ENCODE peak calls at places on chromosomes 2 and 18, in five cellular contexts. Z is dorsolateral prefrontal cortex, F is neural crest cell, U is nephron progenitor cell, R is neural progenitor cell. I is an unnamed sample.

GRCh38 chr18:58495634-58496033 is 133.3 kb downstream of the ALPK2 start:
- DNase-seq in U (no peak), Z (no peak), F (no peak), R (no peak), I (no peak)

GRCh38 chr2:64260817-64261216 is 116.6 kb upstream of the PELI1 start:
- DNase-seq in F (no peak), U (no peak), Z (peak), R (peak), I (peak)

GRCh38 chr18:26549486-26550435 is 1.4 kb upstream of the KCTD1 start:
- DNase-seq in U (peak), R (peak), F (peak), Z (peak), I (peak)

GRCh38 chr2:74010087-74010541 is 25.4 kb downstream of the TET3 start:
- DNase-seq in F (no peak), Z (no peak), U (no peak), R (no peak), I (no peak)

GRCh38 chr18:73842795-73843394 is 304.7 kb downstream of the FBXO15 start:
- DNase-seq in R (peak), F (peak), U (peak), Z (peak), I (peak)

GRCh38 chr18:57214976-57215375 is 68.1 kb downstream of the BOD1L2 start:
- DNase-seq in U (no peak), F (no peak), Z (no peak), R (no peak), I (no peak)

GRCh38 chr2:148642112-148642744 is 2.3 kb upstream of the EPC2 start:
- DNase-seq in F (no peak), U (no peak), Z (no peak), R (no peak), I (no peak)

GRCh38 chr2:8242734-8243133 is 439.1 kb upstream of the ID2 start:
- DNase-seq in R (no peak), Z (no peak), F (no peak), U (no peak), I (peak)

GRCh38 chr2:189681903-189682302 is 7.4 kb downstream of the ANKAR start:
- DNase-seq in Z (no peak), U (no peak), R (no peak), F (no peak), I (no peak)

GRCh38 chr2:78355967-78356366 is 669.5 kb upstream of the REG3G start:
- DNase-seq in R (no peak), Z (no peak), F (no peak), U (no peak), I (no peak)

DNA sequence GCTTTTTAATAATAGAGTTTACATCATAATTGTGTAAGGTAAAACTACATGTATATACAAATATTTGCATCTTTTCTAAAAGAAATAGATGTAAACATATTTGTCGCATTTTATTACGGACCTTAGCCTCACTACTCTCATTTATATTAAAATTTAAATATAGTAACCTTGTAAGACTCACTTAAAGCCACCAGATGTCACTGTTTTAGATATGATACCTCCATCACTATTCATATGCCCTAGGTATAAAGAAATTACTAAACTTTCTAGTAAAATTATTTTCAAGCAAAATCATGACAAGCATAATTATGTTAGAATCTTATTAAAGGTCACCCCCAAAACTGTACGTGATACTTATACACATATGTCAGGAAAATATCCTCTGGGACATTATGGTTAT is 674.3 kb upstream of the REG3G start:
- DNase-seq in R (peak), F (no peak), Z (no peak), U (no peak), I (no peak)
- TF ChIP-seq CTCF in R (peak), F (peak), Z (peak), U (peak), I (peak)

DNA sequence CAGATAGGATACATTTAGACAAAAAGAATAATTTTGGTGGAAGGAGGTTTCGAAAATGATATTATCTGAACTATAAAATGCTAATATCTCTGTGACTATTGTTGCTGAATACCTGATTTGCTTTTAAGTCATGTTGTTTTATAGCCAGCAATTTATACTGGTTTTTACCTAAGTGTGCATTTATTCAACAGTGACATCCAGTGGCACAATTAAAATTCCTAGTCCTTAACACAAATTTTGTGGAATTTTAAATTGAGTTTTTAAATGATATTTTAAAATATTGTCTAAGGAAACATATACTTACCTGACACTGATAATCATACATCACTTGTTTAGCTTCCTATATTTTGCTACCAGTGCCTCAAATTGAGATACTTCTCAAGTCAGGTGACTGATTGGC is 144.8 kb downstream of the ARHGAP28 start:
- DNase-seq in R (no peak), Z (no peak), U (no peak), F (no peak), I (no peak)
- TF ChIP-seq CTCF in R (no peak), Z (no peak), U (no peak), F (no peak), I (no peak)

DNA sequence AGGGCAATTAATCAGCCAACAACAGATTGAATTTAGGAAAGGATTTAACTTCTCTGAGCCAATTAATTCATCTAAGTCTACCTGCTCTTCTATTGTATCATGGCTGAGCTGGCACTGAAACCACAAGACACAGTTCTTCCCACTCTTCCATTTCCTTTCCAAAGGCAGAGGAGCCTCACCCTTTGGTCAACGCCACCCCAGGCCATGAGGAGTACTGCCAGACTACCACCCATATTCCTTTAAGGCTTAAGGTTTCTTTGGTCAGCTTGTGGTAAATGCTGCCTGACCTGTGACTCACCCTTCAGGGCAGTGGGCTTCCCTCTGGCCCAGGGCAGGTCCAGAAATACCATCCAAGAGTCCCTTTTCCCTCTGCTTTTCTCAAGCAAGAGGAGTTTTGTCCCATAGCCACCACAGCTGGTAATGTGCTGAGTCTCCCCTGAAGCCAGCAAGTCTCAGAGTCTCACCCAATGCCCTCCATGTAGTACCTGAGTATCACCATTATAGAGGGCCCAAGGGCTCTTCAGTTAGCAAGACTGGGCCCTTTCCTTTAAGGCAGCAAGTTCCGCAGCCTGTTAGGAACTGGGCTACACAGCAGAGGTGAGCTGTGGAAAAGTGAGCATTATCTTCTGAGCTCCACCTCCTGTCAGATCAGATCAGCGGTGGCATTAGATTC is 900.5 kb upstream of the CRIM1 start:
- DNase-seq in F (no peak), R (no peak), U (no peak), Z (no peak), I (peak)
- TF ChIP-seq CTCF in F (peak), R (peak), U (peak), Z (no peak), I (peak)

GRCh38 chr2:109208071-109208950 is 79.3 kb downstream of the SH3RF3 start:
- DNase-seq in Z (no peak), F (no peak), U (no peak), R (no peak), I (no peak)
- TF ChIP-seq CTCF in Z (no peak), F (no peak), U (no peak), R (peak), I (peak)

DNA sequence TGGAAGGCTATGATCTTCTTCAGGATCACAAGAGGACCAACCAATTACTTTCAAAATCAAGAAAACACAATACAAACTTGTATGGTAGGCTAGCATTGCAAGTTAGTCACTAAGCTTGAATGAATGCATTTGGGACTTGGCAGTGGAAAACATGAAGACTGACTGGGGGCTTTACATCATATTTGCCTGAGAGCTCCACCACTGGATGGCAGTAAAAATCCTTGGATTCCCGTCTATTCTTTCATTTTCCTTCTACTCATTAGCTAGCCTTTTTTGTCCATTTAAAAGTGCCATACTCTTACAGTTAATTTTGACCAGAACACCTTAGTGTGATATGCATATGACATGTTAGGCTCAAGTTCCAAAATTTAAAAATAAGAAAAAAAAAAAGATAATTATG is 63.5 kb upstream of the RASGRP3 start:
- DNase-seq in R (peak), Z (no peak), U (no peak), F (no peak), I (no peak)
- TF ChIP-seq CTCF in R (peak), Z (peak), U (no peak), F (peak), I (peak)

GRCh38 chr18:76376225-76376624 is 118.8 kb downstream of the ZNF516 start:
- DNase-seq in U (no peak), Z (no peak), F (no peak), R (no peak), I (no peak)
- TF ChIP-seq CTCF in U (no peak), Z (no peak), F (no peak), R (no peak), I (no peak)

GRCh38 chr2:119387381-119388129 is 20.8 kb downstream of the DBI start:
- DNase-seq in R (no peak), F (no peak), U (no peak), Z (peak), I (peak)
- TF ChIP-seq CTCF in R (no peak), F (no peak), U (no peak), Z (peak), I (peak)

GRCh38 chr2:168375195-168375798 is 80.8 kb upstream of the CERS6 start:
- DNase-seq in F (no peak), Z (no peak), U (no peak), R (no peak), I (no peak)
- TF ChIP-seq CTCF in F (peak), Z (no peak), U (peak), R (peak), I (peak)

DNA sequence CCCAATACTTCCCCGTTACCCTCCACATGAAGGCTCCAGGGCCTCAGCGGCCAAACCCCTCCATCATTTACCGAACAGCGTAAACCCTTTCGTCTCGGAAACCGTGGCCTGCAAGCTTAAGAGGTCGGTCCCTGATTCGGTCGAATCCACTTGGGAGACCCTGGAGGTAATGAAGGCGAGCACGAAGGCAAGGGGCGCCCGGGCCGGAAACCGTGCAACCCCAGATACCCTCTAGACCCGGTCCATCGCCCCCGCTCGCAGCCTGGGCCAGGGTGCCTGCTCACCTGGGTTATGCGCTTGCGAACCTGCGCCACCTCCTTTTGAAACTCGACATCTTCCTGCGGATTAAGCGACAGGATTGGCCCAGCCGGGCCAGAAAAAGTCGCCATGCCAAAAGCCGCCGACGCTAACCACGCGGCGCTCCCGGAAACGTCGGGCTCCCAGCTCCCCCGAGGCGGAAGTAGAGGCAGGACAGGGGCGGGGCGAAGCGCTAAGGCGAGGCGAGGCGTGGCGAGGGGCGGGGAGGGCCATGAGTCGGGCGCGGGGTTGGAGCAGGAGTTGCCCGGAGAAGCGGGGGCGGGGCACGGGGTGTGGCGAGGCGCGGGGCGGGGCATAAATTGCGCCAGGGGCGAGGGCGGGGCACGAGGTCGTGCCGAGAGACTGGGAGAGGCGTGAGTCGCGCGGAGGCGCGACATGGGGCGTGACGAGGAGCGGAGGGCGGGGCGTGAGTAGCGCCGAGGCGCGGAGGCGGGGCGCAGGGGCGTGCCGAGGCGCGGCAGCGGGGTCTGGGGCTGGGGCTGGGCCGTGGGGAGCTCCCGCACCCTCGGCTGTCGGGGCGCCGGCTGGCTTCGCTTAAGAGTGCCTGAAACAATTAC is at the start of gene NIFK:
- DNase-seq in Z (peak), R (peak), U (peak), F (peak), I (peak)
- TF ChIP-seq CTCF in Z (no peak), R (no peak), U (no peak), F (peak), I (no peak)